ENCODE peak calls at places on chromosome 20, in six cellular contexts. D, S, G, K, B and Y are unnamed samples.

GRCh38 chr20:23655551-23656211 is 17.9 kb upstream of the CST3 start:
- DNase-seq in B (peak; percentile 21), G (no peak), D (no peak), S (no peak), K (no peak), Y (no peak)

GRCh38 chr20:62816031-62816878 is 595 bp upstream of the COL9A3 start:
- DNase-seq in D (no peak), B (no peak), K (no peak), S (no peak), G (no peak), Y (no peak)

GRCh38 chr20:4490595-4491280 is 231.0 kb upstream of the PRND start:
- DNase-seq in G (no peak), D (no peak), S (no peak), K (no peak), B (no peak), Y (no peak)

GRCh38 chr20:44832724-44833123 is 22.4 kb upstream of the RIMS4 start:
- DNase-seq in S (no peak), K (peak; percentile 87), D (no peak), B (peak; percentile 69), G (no peak), Y (no peak)

GRCh38 chr20:32575805-32576204 is 9.3 kb downstream of the NOL4L start:
- DNase-seq in G (no peak), D (no peak), K (no peak), S (no peak), B (no peak), Y (no peak)

GRCh38 chr20:3843490-3843889 is 3.1 kb upstream of the MAVS start:
- DNase-seq in G (no peak), S (no peak), B (no peak), D (no peak), K (peak; percentile 54), Y (no peak)

GRCh38 chr20:17854307-17854903 is 114.2 kb downstream of the SNX5 start:
- DNase-seq in K (peak; percentile 60), S (no peak), D (no peak), G (no peak), B (peak; percentile 77), Y (no peak)

GRCh38 chr20:18717062-18717461 is 96.5 kb upstream of the SCP2D1 start:
- DNase-seq in D (no peak), G (no peak), K (no peak), S (no peak), B (no peak), Y (no peak)

GRCh38 chr20:53786071-53786444 is 192.4 kb upstream of the ZNF217 start:
- DNase-seq in D (no peak), G (no peak), K (no peak), B (no peak), S (no peak), Y (no peak)

GRCh38 chr20:38184098-38184497 is 19.0 kb upstream of the TGM2 start:
- DNase-seq in B (no peak), G (no peak), K (no peak), S (no peak), D (no peak), Y (no peak)

GRCh38 chr20:63044204-63044600 is 37.4 kb upstream of the BHLHE23 start:
- DNase-seq in D (no peak), S (no peak), B (no peak), G (no peak), K (peak; percentile 0), Y (no peak)

GRCh38 chr20:11155156-11155805 is 481.5 kb upstream of the JAG1 start:
- DNase-seq in D (no peak), B (no peak), K (no peak), G (no peak), S (no peak), Y (no peak)

GRCh38 chr20:3651204-3651970 is 11.8 kb downstream of the GFRA4 start:
- DNase-seq in D (no peak), S (no peak), B (no peak), G (no peak), K (no peak), Y (no peak)

GRCh38 chr20:59402697-59403096 is 102.3 kb downstream of the EDN3 start:
- DNase-seq in S (no peak), G (no peak), D (no peak), B (peak; percentile 21), K (no peak), Y (no peak)

GRCh38 chr20:31915491-31916280 is 36.2 kb downstream of the PDRG1 start:
- DNase-seq in K (no peak), B (no peak), S (no peak), G (no peak), D (no peak), Y (no peak)

GRCh38 chr20:53608456-53609413 is 15.1 kb upstream of the ZNF217 start:
- DNase-seq in S (no peak), K (no peak), B (no peak), D (no peak), G (no peak), Y (no peak)